ENCODE peak calls at places on chromosomes 2 and 18, in six cellular contexts. Q is ovary, U is sigmoid colon, P is A549, F is spleen, K is suprapubic skin. B is an unnamed sample.
A peak's percentile ranks its signal among the peaks of the same experiment; 100 is the strongest.

GRCh38 chr2:73260338-73260984 is 23.8 kb downstream of the FBXO41 start:
- DNase-seq in Q (no peak), U (no peak), P (peak; percentile 76), F (no peak), K (no peak), B (no peak)

GRCh38 chr2:170582747-170583463 is 132.2 kb upstream of the SP5 start:
- DNase-seq in Q (no peak), U (no peak), P (no peak), F (no peak), K (no peak), B (no peak)

GRCh38 chr18:21955757-21956652 is 213.4 kb upstream of the GATA6 start:
- DNase-seq in Q (peak; percentile 81), U (peak; percentile 79), P (peak; percentile 59), F (peak; percentile 95), K (peak; percentile 80), B (peak; percentile 92)

GRCh38 chr2:70123051-70123828 is 36.0 kb downstream of the PCBP1 start:
- DNase-seq in Q (peak; percentile 59), U (peak; percentile 85), P (no peak), F (peak; percentile 77), K (peak; percentile 83), B (peak; percentile 54)

GRCh38 chr2:39737661-39738060 is 41.4 kb downstream of the THUMPD2 start:
- DNase-seq in Q (peak; percentile 20), U (peak; percentile 66), P (no peak), F (no peak), K (no peak), B (no peak)

GRCh38 chr18:3097082-3097481 is 84.1 kb upstream of the LPIN2 start:
- DNase-seq in Q (no peak), U (no peak), P (no peak), F (no peak), K (no peak), B (no peak)

GRCh38 chr2:170814551-170815245 is 2.0 kb upstream of the GAD1 start:
- DNase-seq in Q (no peak), U (no peak), P (no peak), F (no peak), K (no peak), B (no peak)

GRCh38 chr2:84996909-84997308 is 25.9 kb downstream of the KCMF1 start:
- DNase-seq in Q (no peak), U (no peak), P (no peak), F (no peak), K (no peak), B (no peak)

DNA sequence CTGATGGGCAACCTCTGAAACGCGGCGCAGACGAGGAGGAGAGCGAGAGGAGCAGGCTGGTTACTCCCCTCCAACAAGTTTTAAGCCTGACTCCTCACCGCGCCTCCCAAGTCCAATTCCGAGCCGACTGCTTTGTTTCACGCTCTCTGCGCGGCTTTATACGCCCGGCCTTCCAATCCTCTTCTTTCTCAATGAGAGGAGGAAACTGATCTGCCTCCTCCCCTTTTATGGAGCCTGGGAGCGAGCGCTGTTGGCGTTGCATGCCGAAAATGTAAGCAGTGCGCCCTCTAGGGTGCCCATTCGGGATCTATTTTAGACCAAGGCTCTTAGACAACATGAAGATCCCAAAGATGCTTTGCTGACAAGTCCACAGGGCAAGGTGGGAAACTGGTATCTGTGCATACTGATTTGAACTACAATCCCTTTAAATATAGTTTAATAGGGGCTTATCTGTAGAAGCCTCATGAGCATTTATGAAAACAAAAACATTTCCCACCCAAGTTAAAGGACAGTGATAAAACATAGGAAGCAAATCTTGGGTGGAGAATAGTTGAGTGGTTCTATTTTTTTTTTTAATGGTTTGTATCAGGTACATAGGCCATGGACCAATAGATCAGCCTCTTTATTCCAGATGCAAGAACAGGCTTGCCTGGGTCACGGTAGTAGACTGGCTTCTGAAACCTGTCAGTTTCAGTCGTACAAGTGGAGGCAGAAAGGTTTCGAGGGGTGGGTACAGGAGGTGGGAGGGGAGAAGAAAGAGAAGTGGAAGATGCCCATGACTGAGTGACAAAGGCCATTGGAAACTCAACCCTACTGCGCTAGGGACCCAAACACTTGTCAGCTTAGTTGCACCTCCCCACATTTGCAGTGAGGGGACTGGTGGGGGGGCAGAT is at the start of gene RND3:
- DNase-seq in Q (peak; percentile 92), U (peak; percentile 99), P (peak; percentile 99), F (peak; percentile 84), K (peak; percentile 98), B (peak; percentile 96)
- TF ChIP-seq POLR2A in Q (peak; percentile 76), U (peak; percentile 89), P (peak; percentile 100), F (peak; percentile 84), K (peak; percentile 75), B (peak; percentile 97)

DNA sequence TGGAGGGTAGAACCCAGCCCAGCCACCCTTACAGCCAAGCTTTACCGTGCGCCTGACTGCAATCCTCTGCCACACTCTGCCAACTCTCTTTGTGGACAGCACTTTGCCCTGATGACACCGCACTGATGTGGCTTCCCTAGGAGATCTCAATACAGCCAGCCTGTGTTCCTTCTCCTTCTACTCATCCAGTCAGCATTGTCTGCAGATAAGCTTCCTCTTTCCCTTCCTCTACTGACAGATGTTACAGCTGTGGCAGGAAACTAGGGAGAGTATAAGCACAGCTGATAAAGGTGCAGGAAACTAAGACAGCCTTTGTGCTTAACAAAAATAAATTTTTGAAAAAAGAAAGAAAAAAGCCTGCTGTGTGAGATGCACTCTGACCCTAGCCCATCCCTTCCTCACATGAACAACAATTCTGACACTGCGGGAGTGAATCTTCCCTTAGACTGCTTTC is 25.0 kb downstream of the CEP68 start:
- DNase-seq in Q (no peak), U (no peak), P (no peak), F (no peak), K (no peak), B (no peak)
- TF ChIP-seq POLR2A in Q (no peak), U (no peak), P (no peak), F (no peak), K (no peak), B (no peak)

GRCh38 chr2:134411828-134412638 is 158.2 kb downstream of the MGAT5 start:
- DNase-seq in Q (peak; percentile 64), U (peak; percentile 85), P (peak; percentile 67), F (peak; percentile 89), K (peak; percentile 71), B (peak; percentile 89)
- TF ChIP-seq POLR2A in Q (no peak), U (no peak), P (no peak), F (no peak), K (no peak), B (no peak)

GRCh38 chr2:16441431-16441830 is 224.2 kb downstream of the CYRIA start:
- DNase-seq in Q (no peak), U (no peak), P (no peak), F (no peak), K (no peak), B (no peak)

GRCh38 chr2:16438571-16439294 is 226.9 kb downstream of the CYRIA start:
- DNase-seq in Q (no peak), U (no peak), P (no peak), F (no peak), K (no peak), B (no peak)

GRCh38 chr2:16437189-16437588 is 228.4 kb downstream of the CYRIA start:
- DNase-seq in Q (no peak), U (no peak), P (no peak), F (no peak), K (no peak), B (no peak)

GRCh38 chr2:16442971-16443370 is 222.7 kb downstream of the CYRIA start:
- DNase-seq in Q (no peak), U (no peak), P (no peak), F (no peak), K (no peak), B (no peak)
- TF ChIP-seq POLR2A in Q (no peak), U (no peak), P (no peak), F (no peak), K (no peak), B (no peak)

GRCh38 chr2:108594982-108595464 is 60.8 kb downstream of the LIMS1 start:
- DNase-seq in Q (no peak), U (no peak), P (peak; percentile 87), F (no peak), K (no peak), B (no peak)
- TF ChIP-seq POLR2A in Q (no peak), U (no peak), P (no peak), F (no peak), K (no peak), B (no peak)

GRCh38 chr2:128027801-128028667 is at the start of gene SAP130:
- DNase-seq in Q (peak; percentile 98), U (peak; percentile 99), P (peak; percentile 95), F (peak; percentile 99), K (peak; percentile 99), B (peak; percentile 99)
- TF ChIP-seq POLR2A in Q (peak; percentile 32), U (peak; percentile 59), P (peak; percentile 31), F (peak; percentile 22), K (no peak), B (peak; percentile 63)

GRCh38 chr2:230922951-230923717 is 1.9 kb downstream of the GPR55 start:
- DNase-seq in Q (peak; percentile 5), U (peak; percentile 52), P (no peak), F (peak; percentile 58), K (peak; percentile 20), B (peak; percentile 44)

GRCh38 chr2:230919681-230920080 is 5.4 kb downstream of the GPR55 start:
- DNase-seq in Q (no peak), U (no peak), P (no peak), F (no peak), K (no peak), B (no peak)

GRCh38 chr2:230920167-230920566 is 4.9 kb downstream of the GPR55 start:
- DNase-seq in Q (no peak), U (peak; percentile 7), P (no peak), F (no peak), K (no peak), B (peak; percentile 34)

GRCh38 chr2:230924092-230924469 is 961 bp downstream of the GPR55 start:
- DNase-seq in Q (peak; percentile 1), U (peak; percentile 38), P (no peak), F (peak; percentile 40), K (no peak), B (no peak)

DNA sequence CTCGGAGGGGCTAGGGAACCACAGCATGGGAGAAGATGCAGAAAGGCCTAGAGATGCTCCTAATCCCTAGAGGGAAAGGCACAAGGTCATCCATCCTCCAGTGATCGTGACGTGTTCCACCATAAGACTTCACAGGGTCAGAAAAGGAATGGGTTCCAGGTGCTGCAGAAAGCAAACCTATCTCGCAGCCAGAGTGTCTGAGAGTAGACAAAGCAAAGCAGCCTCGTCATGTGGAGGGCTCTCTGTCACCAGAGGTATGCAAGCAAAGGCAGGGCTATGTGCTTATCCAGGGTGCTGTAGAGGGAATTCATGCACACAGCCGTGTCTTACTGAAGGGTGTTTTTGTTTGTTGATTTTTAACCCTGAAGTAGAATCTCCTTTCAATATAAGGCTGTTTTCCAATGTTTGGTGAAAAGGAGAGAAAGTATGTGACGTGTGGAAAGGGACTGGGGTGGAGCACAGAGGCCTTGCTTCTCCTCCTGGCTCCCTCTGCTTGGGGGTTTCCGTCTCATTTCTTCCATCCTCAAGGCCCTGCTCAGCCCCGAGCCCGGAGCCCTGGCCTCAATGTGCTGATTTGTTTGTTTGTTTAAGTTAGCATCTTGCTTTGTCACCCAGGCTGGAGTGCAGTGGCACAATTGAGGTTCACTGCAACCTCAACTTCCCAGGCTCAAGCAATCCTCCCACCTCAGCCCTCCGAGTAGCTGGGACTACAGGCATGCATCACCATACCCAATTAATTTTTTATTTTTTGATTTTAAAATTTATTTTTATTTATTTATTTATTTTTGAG is 3.0 kb downstream of the GPR55 start:
- DNase-seq in Q (peak; percentile 2), U (peak; percentile 26), P (no peak), F (peak; percentile 30), K (peak; percentile 21), B (peak; percentile 47)
- TF ChIP-seq POLR2A in Q (no peak), U (no peak), P (no peak), F (no peak), K (no peak), B (no peak)

GRCh38 chr2:178404380-178404767 is 46.6 kb downstream of the PRKRA start:
- DNase-seq in Q (no peak), U (no peak), P (no peak), F (no peak), K (no peak), B (no peak)
- TF ChIP-seq POLR2A in Q (no peak), U (no peak), P (no peak), F (no peak), K (no peak), B (no peak)

B was measured in Peyer's patch.